ENCODE peak calls at places on chromosomes 6 and 20, in seven cellular contexts. M, O, C, H, Z, L and D are unnamed samples.

GRCh38 chr6:8030920-8031319 is 33.3 kb downstream of the BLOC1S5 start:
- DNase-seq in M (no peak), O (no peak), C (no peak), H (no peak), Z (no peak), L (no peak), D (no peak)

GRCh38 chr6:77440206-77440976 is 22.9 kb downstream of the HTR1B start:
- DNase-seq in M (no peak), O (no peak), C (no peak), H (no peak), Z (no peak), L (no peak), D (no peak)

GRCh38 chr6:157288575-157288974 is 34.7 kb downstream of the TMEM242 start:
- DNase-seq in M (no peak), O (no peak), C (no peak), H (no peak), Z (no peak), L (no peak), D (no peak)

GRCh38 chr6:100484474-100484873 is 19.8 kb upstream of the SIM1 start:
- DNase-seq in M (no peak), O (no peak), C (no peak), H (no peak), Z (no peak), L (no peak), D (no peak)

GRCh38 chr20:61690150-61690549 is 375.5 kb downstream of the TAF4 start:
- DNase-seq in M (no peak), O (no peak), C (no peak), H (no peak), Z (no peak), L (no peak), D (no peak)

GRCh38 chr6:35586542-35586941 is 73.8 kb upstream of the TULP1 start:
- DNase-seq in M (no peak), O (no peak), C (no peak), H (no peak), Z (peak; percentile 54), L (no peak), D (no peak)

GRCh38 chr6:123193298-123193697 is 197.3 kb downstream of the CLVS2 start:
- DNase-seq in M (no peak), O (no peak), C (no peak), H (no peak), Z (no peak), L (no peak), D (no peak)

GRCh38 chr6:44856495-44856878 is 469.0 kb downstream of the CDC5L start:
- DNase-seq in M (peak; percentile 56), O (no peak), C (no peak), H (no peak), Z (peak; percentile 25), L (no peak), D (no peak)

GRCh38 chr6:150897400-150897943 is 32.0 kb downstream of the MTHFD1L start:
- DNase-seq in M (no peak), O (no peak), C (no peak), H (peak; percentile 34), Z (no peak), L (no peak), D (no peak)

GRCh38 chr20:57372157-57372556 is 19.0 kb upstream of the RBM38 start:
- DNase-seq in M (no peak), O (no peak), C (no peak), H (no peak), Z (no peak), L (no peak), D (no peak)

GRCh38 chr6:20906938-20907337 is 372.7 kb downstream of the CDKAL1 start:
- DNase-seq in M (peak; percentile 83), O (no peak), C (no peak), H (no peak), Z (peak; percentile 91), L (no peak), D (no peak)

GRCh38 chr6:20911826-20912225 is 377.6 kb downstream of the CDKAL1 start:
- DNase-seq in M (no peak), O (no peak), C (no peak), H (no peak), Z (no peak), L (no peak), D (no peak)

GRCh38 chr6:20909621-20910020 is 375.4 kb downstream of the CDKAL1 start:
- DNase-seq in M (no peak), O (peak; percentile 50), C (no peak), H (no peak), Z (no peak), L (no peak), D (no peak)

GRCh38 chr6:20905377-20905776 is 371.1 kb downstream of the CDKAL1 start:
- DNase-seq in M (no peak), O (no peak), C (no peak), H (no peak), Z (no peak), L (no peak), D (no peak)

DNA sequence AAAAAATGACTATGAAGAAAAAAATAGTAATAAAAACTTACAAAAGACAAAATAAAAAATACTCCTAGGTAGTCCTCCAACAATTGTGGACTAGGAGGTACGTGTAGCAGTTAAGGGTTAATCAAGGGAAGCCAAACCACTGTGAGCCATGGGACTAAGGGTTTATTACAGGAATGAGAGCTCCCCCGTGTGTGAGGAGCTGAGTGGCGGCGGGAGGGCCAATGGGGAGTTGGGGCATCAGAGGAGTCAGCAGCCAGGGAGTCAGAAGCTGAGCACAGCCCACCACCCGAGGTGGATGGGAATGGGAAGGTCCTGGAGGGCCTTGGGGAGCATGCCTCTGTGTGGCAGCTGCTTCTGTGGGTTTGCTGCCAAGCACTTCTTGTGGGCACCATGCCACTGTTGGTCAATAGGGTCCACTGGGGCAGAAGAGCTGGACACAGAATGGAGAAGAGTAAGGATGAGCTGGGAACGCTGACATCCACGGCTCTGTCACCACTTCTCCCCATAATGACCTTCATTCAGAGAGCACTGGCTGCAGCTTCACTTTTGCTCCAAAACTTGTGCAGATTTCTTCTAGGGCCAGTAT is 373.3 kb downstream of the CDKAL1 start:
- DNase-seq in M (no peak), O (no peak), C (no peak), H (no peak), Z (no peak), L (no peak), D (no peak)
- TF ChIP-seq CTCF in M (no peak), O (no peak), C (no peak), H (no peak), Z (no peak), L (no peak), D (no peak)

DNA sequence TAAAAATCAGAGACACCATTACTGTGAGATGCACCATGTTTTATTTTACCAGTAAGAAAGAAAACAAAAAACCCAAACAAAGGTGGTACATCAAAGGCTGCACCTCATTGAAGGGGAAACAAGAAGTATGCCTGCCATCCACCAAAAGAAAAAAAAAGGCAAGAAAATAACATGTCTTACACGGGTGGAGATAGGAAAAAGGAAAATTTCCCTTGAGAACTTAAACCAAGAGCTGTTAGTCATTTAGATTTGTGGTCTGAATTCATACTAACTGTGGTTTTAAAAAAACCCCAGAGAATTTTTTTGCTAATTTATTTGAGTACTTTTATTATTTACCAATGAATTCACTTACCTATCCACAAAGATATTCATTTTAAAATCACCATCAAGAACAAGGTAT is 144.0 kb downstream of the LRRC1 start:
- DNase-seq in M (no peak), O (no peak), C (no peak), H (no peak), Z (no peak), L (no peak), D (no peak)
- TF ChIP-seq CTCF in M (no peak), O (no peak), C (no peak), H (no peak), Z (no peak), L (no peak), D (no peak)

DNA sequence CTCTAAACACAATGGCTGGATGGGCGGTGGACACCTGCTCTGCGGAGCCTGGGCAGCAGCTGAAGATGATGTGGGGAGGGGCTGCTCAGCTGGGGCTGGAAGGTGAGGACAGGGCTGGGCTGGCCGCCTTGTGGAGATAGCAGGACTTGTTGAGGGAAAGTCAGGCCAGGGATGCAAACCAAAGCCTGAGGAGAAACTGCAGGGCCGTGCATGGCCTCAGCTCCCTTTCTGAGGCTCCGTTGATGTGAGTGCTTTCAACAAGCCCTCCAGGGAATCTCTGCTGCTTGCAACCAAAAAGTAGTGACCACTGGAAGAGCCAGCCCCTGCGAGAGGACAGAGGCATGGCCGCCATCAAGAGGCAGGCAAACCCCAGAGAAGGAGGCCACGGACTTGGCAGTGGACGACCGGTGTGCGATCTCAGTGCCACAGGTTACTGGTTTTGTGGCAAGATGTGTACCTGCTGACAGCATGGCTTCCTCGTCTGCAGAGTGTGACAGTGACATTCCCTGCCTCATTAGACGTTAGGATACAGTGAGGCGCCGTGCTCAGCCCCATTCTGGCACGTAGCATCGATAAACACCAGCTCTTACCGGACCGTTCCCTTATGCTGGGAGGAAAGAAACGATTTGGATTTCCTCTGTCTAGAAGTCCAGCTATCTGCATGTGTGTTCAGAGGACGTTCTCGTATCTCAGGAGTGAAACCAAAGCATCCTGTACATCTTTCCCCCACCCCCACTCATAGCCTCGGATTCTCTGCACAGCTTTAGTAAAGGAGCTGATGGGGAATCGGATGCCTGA is 37.9 kb downstream of the ERMARD start:
- DNase-seq in M (no peak), O (no peak), C (no peak), H (no peak), Z (no peak), L (no peak), D (no peak)
- TF ChIP-seq CTCF in M (no peak), O (no peak), C (no peak), H (no peak), Z (no peak), L (no peak), D (no peak)

GRCh38 chr20:64146936-64147451 is 17.3 kb upstream of the MYT1 start:
- DNase-seq in M (no peak), O (no peak), C (peak; percentile 1), H (no peak), Z (no peak), L (peak; percentile 2), D (no peak)

GRCh38 chr20:64144144-64144912 is 19.9 kb upstream of the MYT1 start:
- DNase-seq in M (no peak), O (no peak), C (no peak), H (no peak), Z (no peak), L (peak; percentile 3), D (no peak)

GRCh38 chr20:64146301-64146935 is 17.8 kb upstream of the MYT1 start:
- DNase-seq in M (no peak), O (no peak), C (peak; percentile 3), H (no peak), Z (no peak), L (peak; percentile 17), D (no peak)

GRCh38 chr20:64143018-64143801 is 21.0 kb upstream of the MYT1 start:
- DNase-seq in M (no peak), O (no peak), C (peak; percentile 3), H (no peak), Z (no peak), L (peak; percentile 12), D (no peak)

GRCh38 chr20:64145458-64146300 is 18.6 kb upstream of the MYT1 start:
- DNase-seq in M (no peak), O (no peak), C (no peak), H (no peak), Z (no peak), L (peak; percentile 17), D (no peak)
- TF ChIP-seq CTCF in M (no peak), O (no peak), C (no peak), H (no peak), Z (peak; percentile 24), L (no peak), D (no peak)